ENCODE peak calls at places on chromosome 1, in five cellular contexts. Q is brain microvascular endothelial cell, E is thoracic aorta, Z is fibroblast of lung, B is cardiac muscle cell. U is an unnamed sample.

GRCh38 chr1:178150610-178151009 is 56.7 kb downstream of the RASAL2 start:
- DNase-seq in E (no peak), Z (peak; percentile 64), Q (no peak), B (no peak), U (no peak)

GRCh38 chr1:55311057-55311631 is 96.0 kb upstream of the USP24 start:
- DNase-seq in Z (peak; percentile 61), B (no peak), E (no peak), Q (no peak), U (no peak)

GRCh38 chr1:236854602-236854978 is 59.5 kb downstream of the MTR start:
- DNase-seq in E (no peak), Z (peak; percentile 70), Q (peak; percentile 47), B (no peak), U (no peak)

GRCh38 chr1:44089371-44090070 is 29.1 kb upstream of the KLF17 start:
- DNase-seq in E (no peak), B (peak; percentile 60), Z (peak; percentile 32), Q (peak; percentile 31), U (no peak)

GRCh38 chr1:15948600-15949452 is 27.1 kb downstream of the ZBTB17 start:
- DNase-seq in Q (peak; percentile 95), B (no peak), Z (peak; percentile 98), E (peak; percentile 73), U (peak; percentile 93)

GRCh38 chr1:214303106-214303505 is 22.1 kb downstream of the SMYD2 start:
- DNase-seq in Q (no peak), B (no peak), E (no peak), Z (no peak), U (no peak)

GRCh38 chr1:98030483-98030882 is 109.6 kb upstream of the DPYD start:
- DNase-seq in E (no peak), Z (peak; percentile 88), Q (no peak), B (no peak), U (no peak)

GRCh38 chr1:18965206-18966173 is 9.0 kb upstream of the IFFO2 start:
- DNase-seq in Q (no peak), Z (peak; percentile 80), B (no peak), E (no peak), U (peak; percentile 41)

GRCh38 chr1:31510853-31511789 is 65.2 kb upstream of the TINAGL1 start:
- DNase-seq in B (no peak), E (no peak), Q (no peak), Z (no peak), U (no peak)

DNA sequence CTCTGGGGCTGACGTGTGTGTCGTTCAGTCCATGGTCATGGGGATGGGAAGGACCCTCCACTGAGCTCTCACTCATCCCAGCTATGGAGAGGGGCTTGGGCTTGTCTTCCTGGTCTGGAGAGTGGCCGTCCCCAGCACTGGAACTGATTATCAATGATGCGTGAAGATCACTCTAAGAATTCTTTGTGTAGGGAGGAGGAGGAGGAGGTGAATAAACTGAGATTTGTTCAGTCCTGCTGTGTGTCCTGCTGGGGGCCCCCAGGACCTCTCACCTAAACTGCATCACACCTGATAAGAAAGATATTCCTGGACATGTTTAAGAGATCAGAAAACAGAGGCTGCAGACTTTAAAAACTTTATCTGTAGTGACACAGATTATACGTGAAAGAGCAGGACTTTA is 21.2 kb downstream of the RHOU start:
- DNase-seq in Q (no peak), B (no peak), Z (no peak), E (no peak), U (no peak)
- H3K27me3 ChIP-seq in Q (peaks cover 34% of the 10 kb centered on the region), B (peaks cover 33% of the 10 kb centered on the region), Z (no peaks in the 10 kb centered on the region), E (no peaks in the 10 kb centered on the region), U (peaks cover 14% of the 10 kb centered on the region)

GRCh38 chr1:7584157-7584556 is 186.9 kb upstream of the VAMP3 start:
- DNase-seq in B (no peak), Q (no peak), E (no peak), Z (no peak), U (peak; percentile 2)

GRCh38 chr1:7587108-7587507 is 184.0 kb upstream of the VAMP3 start:
- DNase-seq in Z (no peak), B (no peak), Q (no peak), E (no peak), U (peak; percentile 13)

GRCh38 chr1:7586031-7586941 is 184.8 kb upstream of the VAMP3 start:
- DNase-seq in Z (no peak), Q (no peak), B (peak; percentile 37), E (no peak), U (peak; percentile 55)

GRCh38 chr1:7584643-7585042 is 186.5 kb upstream of the VAMP3 start:
- DNase-seq in B (no peak), Q (no peak), Z (no peak), E (no peak), U (peak; percentile 55)

DNA sequence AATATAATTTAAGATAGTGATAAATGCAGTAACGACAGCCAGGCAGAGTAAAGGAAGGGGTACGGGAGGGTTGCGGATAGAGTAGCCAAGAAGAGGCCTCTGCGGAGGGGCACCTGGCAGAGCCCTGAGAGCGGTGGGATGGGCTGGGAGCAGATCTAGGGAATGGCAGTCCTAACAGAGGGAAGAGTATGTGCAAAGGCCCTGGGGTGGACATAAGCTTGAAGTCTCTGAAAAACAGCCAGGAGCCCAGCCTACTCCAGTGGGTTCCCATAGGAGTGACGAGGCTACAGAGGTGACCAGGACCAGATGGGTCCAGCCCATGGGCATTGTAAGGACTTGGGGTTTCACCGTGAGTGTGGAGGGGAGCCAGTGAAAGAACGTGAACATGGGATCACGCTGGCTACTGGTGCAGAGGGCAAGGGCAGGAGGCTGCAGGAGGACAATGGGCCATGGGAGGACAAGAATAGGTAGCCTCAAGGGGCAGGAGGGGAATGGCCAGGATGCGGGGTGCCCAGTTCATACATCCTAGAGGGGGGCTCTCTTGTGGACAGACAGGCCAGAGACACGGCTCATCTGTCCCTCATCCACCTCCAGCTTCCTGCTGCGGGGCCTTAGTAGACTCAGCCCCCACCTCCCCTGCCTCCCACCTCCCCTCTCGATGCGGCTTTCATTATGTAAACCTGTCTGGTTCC is 185.7 kb upstream of the VAMP3 start:
- DNase-seq in Q (no peak), B (no peak), Z (no peak), E (no peak), U (peak; percentile 53)
- H3K27me3 ChIP-seq in Q (no peaks in the 10 kb centered on the region), B (no peaks in the 10 kb centered on the region), Z (no peaks in the 10 kb centered on the region), E (no peaks in the 10 kb centered on the region), U (peaks cover 45% of the 10 kb centered on the region)

GRCh38 chr1:227299688-227300087 is 18.6 kb downstream of the CDC42BPA start:
- DNase-seq in E (no peak), Z (peak; percentile 29), Q (peak; percentile 7), B (no peak), U (no peak)
- H3K27me3 ChIP-seq in E (no peaks in the 10 kb centered on the region), Z (no peaks in the 10 kb centered on the region), Q (no peaks in the 10 kb centered on the region), B (no peaks in the 10 kb centered on the region), U (no peaks in the 10 kb centered on the region)

GRCh38 chr1:112767646-112768045 is 52.5 kb upstream of the PPM1J start:
- DNase-seq in Z (peak; percentile 23), Q (no peak), B (no peak), E (no peak), U (no peak)
- H3K27me3 ChIP-seq in Z (peaks cover 4% of the 10 kb centered on the region), Q (no peaks in the 10 kb centered on the region), B (no peaks in the 10 kb centered on the region), E (no peaks in the 10 kb centered on the region), U (no peaks in the 10 kb centered on the region)

DNA sequence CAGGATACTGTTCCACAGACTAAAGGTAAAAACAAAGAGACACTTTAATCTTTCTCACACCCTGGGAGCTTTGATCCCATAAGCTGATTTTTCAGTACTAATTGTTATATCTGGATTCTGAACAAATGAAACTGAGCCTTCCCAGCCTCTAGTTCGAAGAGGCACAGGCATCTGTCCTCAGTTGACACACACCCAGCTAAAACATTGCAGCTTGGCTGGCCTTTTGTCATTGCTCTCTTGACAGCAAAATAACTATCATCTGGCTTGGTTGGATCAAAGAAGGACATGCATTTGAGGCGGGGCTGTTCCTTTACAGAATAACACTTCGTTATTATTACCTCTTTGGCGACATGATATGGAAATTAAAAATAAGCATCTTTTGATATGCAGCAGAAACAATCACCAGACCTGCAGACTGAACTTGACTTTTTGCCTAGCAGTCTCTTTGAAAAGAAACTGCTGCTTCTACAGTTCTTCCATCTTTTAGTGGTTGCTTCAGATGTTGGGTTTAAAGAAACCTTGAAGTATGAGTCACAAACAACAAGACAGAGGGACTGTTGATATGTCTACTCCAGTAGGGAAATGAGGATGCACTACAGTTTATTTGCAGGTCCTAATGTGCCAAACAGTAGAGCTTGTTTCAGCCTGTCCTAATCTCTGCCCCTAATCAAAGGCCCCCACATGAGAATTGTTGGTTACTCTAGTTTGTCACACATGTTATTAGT is 166.5 kb downstream of the TPR start:
- DNase-seq in B (no peak), Q (no peak), E (no peak), Z (peak; percentile 50), U (no peak)
- H3K27me3 ChIP-seq in B (no peaks in the 10 kb centered on the region), Q (no peaks in the 10 kb centered on the region), E (no peaks in the 10 kb centered on the region), Z (no peaks in the 10 kb centered on the region), U (no peaks in the 10 kb centered on the region)

DNA sequence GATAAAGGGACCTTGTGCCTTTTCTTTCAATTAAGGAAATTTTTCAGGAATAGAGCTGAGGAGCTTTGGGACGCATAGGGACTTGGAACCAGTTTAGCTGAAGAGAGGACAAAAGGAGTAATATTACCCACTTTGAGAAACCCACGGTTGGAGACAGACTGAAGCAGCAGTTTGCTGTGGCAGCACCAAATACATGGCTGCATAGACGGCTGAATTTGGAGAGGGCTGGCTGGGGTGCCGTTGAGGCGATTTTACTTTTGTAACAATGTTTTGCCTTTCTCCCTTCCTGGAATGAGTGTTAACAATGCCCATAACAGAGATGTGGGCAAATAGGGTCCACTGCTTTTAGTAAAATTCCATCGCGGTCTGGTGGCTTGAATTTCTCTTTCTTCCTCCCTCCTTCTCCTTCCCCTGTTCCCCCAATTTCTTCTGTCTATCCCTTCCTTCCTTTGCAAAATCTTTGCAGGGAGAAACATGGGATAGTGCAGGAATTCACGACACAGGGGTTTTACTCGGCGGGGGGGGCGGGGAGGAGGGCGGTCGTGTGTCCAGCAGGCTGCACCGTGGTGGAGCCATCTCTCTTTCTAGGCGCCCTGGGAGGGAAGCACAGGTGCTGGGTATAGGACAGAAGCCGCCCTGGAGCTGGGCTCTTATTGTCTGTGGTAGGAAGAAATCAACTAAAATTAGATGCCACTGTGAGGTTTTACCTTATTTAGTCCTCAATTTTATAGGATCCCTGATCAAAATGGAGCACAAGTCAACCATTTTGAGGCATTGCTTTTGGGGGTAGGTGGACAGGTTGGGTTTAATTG is 6.8 kb downstream of the LHX4 start:
- DNase-seq in Z (no peak), Q (no peak), B (no peak), E (no peak), U (no peak)
- H3K27me3 ChIP-seq in Z (peaks cover 83% of the 10 kb centered on the region), Q (peaks cover 95% of the 10 kb centered on the region), B (peaks cover 100% of the 10 kb centered on the region), E (peaks cover 34% of the 10 kb centered on the region), U (peaks cover 3% of the 10 kb centered on the region)

GRCh38 chr1:245153081-245153644 is 1.6 kb upstream of the KIF26B start:
- DNase-seq in B (peak; percentile 89), Z (peak; percentile 68), E (no peak), Q (peak; percentile 73), U (peak; percentile 62)
- H3K27me3 ChIP-seq in B (no peaks in the 10 kb centered on the region), Z (peaks cover 3% of the 10 kb centered on the region), E (peaks cover 8% of the 10 kb centered on the region), Q (no peaks in the 10 kb centered on the region), U (no peaks in the 10 kb centered on the region)

U was measured in tibial artery.